ENCODE peak calls at places on chromosomes 5 and 9, in ten cellular contexts. P is AG04449; X is GM13976; G is GM12865; H is EL; A is NCI-H1417; K is NCI-H2227 treated with DMSO at 0.1 percent for 48 hours; T is OCI-LY7; D is activated effector memory CD4-positive, alpha-beta T cell treated with Interleukin-2 at 50 U/mL for 16 hours; M is activated T-cell treated with anti-CD3 and anti-CD28 coated beads for 48 hours. F is an unnamed sample.
A peak's percentile ranks its signal among the peaks of the same experiment; 100 is the strongest.

GRCh38 chr5:76790632-76791290 is 28.1 kb upstream of the F2RL1 start:
- DNase-seq in P (peak; percentile 91), X (no peak), G (peak; percentile 21), H (peak; percentile 95), A (no peak), K (no peak), T (no peak), D (peak; percentile 8), M (no peak), F (no peak)

GRCh38 chr9:123011878-123012528 is 21.5 kb upstream of the GPR21 start:
- DNase-seq in P (peak; percentile 9), X (no peak), G (no peak), H (no peak), A (no peak), K (no peak), T (no peak), D (no peak), M (no peak), F (no peak)

GRCh38 chr9:123414921-123415592 is 59.1 kb downstream of the CRB2 start:
- DNase-seq in P (no peak), X (no peak), G (no peak), H (no peak), A (no peak), K (no peak), T (no peak), D (no peak), M (no peak), F (no peak)

GRCh38 chr5:176447538-176447981 is 625 bp upstream of the FAF2 start:
- DNase-seq in P (no peak), X (no peak), G (no peak), H (no peak), A (no peak), K (no peak), T (no peak), D (no peak), M (no peak), F (no peak)

GRCh38 chr9:27260789-27261516 is 36.0 kb downstream of the EQTN start:
- DNase-seq in P (no peak), X (no peak), G (no peak), H (no peak), A (no peak), K (no peak), T (no peak), D (no peak), M (no peak), F (no peak)

GRCh38 chr5:150129813-150130492 is 25.7 kb downstream of the PDGFRB start:
- DNase-seq in P (no peak), X (peak; percentile 88), G (peak; percentile 71), H (peak; percentile 74), A (peak; percentile 47), K (peak; percentile 26), T (peak; percentile 53), D (peak; percentile 15), M (peak; percentile 43), F (peak; percentile 86)

GRCh38 chr5:72109625-72110024 is 2.4 kb downstream of the MAP1B start:
- DNase-seq in P (no peak), X (no peak), G (no peak), H (no peak), A (peak; percentile 82), K (peak; percentile 30), T (no peak), D (no peak), M (no peak), F (no peak)

GRCh38 chr9:131661954-131662621 is 77.8 kb downstream of the RAPGEF1 start:
- DNase-seq in P (no peak), X (no peak), G (peak; percentile 77), H (no peak), A (no peak), K (no peak), T (peak; percentile 65), D (peak; percentile 54), M (peak; percentile 67), F (peak; percentile 46)

GRCh38 chr5:72246954-72247442 is 73.0 kb downstream of the MRPS27 start:
- DNase-seq in P (no peak), X (no peak), G (no peak), H (peak; percentile 40), A (no peak), K (no peak), T (no peak), D (no peak), M (no peak), F (no peak)

GRCh38 chr9:114371986-114372917 is 15.5 kb downstream of the AKNA start:
- DNase-seq in P (no peak), X (peak; percentile 63), G (peak; percentile 60), H (peak; percentile 84), A (no peak), K (no peak), T (peak; percentile 81), D (peak; percentile 39), M (no peak), F (no peak)

GRCh38 chr5:157827429-157827828 is 31.5 kb downstream of the CLINT1 start:
- DNase-seq in P (no peak), X (no peak), G (no peak), H (peak; percentile 39), A (no peak), K (no peak), T (no peak), D (no peak), M (no peak), F (no peak)

GRCh38 chr5:151745071-151745705 is 13.2 kb downstream of the ATOX1 start:
- DNase-seq in P (no peak), X (no peak), G (peak; percentile 73), H (peak; percentile 94), A (no peak), K (no peak), T (no peak), D (peak; percentile 9), M (peak; percentile 20), F (no peak)

GRCh38 chr5:32760091-32760509 is 49.0 kb downstream of the NPR3 start:
- DNase-seq in P (peak; percentile 60), X (no peak), G (no peak), H (peak; percentile 87), A (no peak), K (no peak), T (no peak), D (no peak), M (no peak), F (no peak)

GRCh38 chr5:93782978-93783377 is 41.6 kb upstream of the POU5F2 start:
- DNase-seq in P (no peak), X (no peak), G (no peak), H (peak; percentile 7), A (no peak), K (no peak), T (no peak), D (no peak), M (no peak), F (no peak)

GRCh38 chr9:22815246-22815645 is 368.6 kb downstream of the DMRTA1 start:
- DNase-seq in P (no peak), X (no peak), G (peak; percentile 3), H (no peak), A (no peak), K (no peak), T (no peak), D (no peak), M (no peak), F (no peak)

GRCh38 chr5:62282951-62283446 is 23.0 kb upstream of the KIF2A start:
- DNase-seq in P (no peak), X (no peak), G (no peak), H (no peak), A (no peak), K (no peak), T (no peak), D (no peak), M (no peak), F (no peak)

GRCh38 chr9:33135086-33135958 is 31.8 kb downstream of the B4GALT1 start:
- DNase-seq in P (no peak), X (peak; percentile 41), G (no peak), H (no peak), A (no peak), K (no peak), T (no peak), D (no peak), M (no peak), F (no peak)

GRCh38 chr9:124855944-124856773 is 2.9 kb downstream of the WDR38 start:
- DNase-seq in P (no peak), X (no peak), G (peak; percentile 54), H (peak; percentile 58), A (no peak), K (no peak), T (peak; percentile 51), D (no peak), M (no peak), F (no peak)

GRCh38 chr5:6812800-6813731 is 99.8 kb downstream of the TENT4A start:
- DNase-seq in P (no peak), X (no peak), G (no peak), H (no peak), A (no peak), K (no peak), T (no peak), D (no peak), M (no peak), F (no peak)

GRCh38 chr5:146825033-146825432 is 53.5 kb downstream of the PPP2R2B start:
- DNase-seq in P (no peak), X (no peak), G (peak; percentile 17), H (peak; percentile 37), A (no peak), K (no peak), T (no peak), D (no peak), M (no peak), F (no peak)

GRCh38 chr9:124721109-124721850 is 49.8 kb downstream of the NR6A1 start:
- DNase-seq in P (no peak), X (no peak), G (no peak), H (peak; percentile 84), A (no peak), K (no peak), T (no peak), D (no peak), M (no peak), F (no peak)

GRCh38 chr9:112094240-112094639 is 80.9 kb downstream of the SUSD1 start:
- DNase-seq in P (no peak), X (no peak), G (no peak), H (no peak), A (no peak), K (no peak), T (no peak), D (no peak), M (no peak), F (no peak)

GRCh38 chr9:3179716-3180115 is 335.8 kb upstream of the PUM3 start:
- DNase-seq in P (no peak), X (no peak), G (no peak), H (no peak), A (no peak), K (no peak), T (no peak), D (no peak), M (no peak), F (no peak)

GRCh38 chr5:157535042-157535865 is 40.3 kb downstream of the ADAM19 start:
- DNase-seq in P (no peak), X (no peak), G (no peak), H (peak; percentile 59), A (no peak), K (no peak), T (no peak), D (no peak), M (no peak), F (no peak)

GRCh38 chr9:107389617-107390071 is 99.9 kb downstream of the KLF4 start:
- DNase-seq in P (peak; percentile 29), X (no peak), G (no peak), H (peak; percentile 8), A (no peak), K (no peak), T (no peak), D (no peak), M (no peak), F (no peak)

GRCh38 chr9:16680965-16681658 is 189.4 kb downstream of the BNC2 start:
- DNase-seq in P (no peak), X (no peak), G (no peak), H (peak; percentile 22), A (no peak), K (no peak), T (no peak), D (no peak), M (no peak), F (no peak)

GRCh38 chr5:138626333-138626944 is 51.2 kb upstream of the HSPA9 start:
- DNase-seq in P (no peak), X (no peak), G (no peak), H (peak; percentile 34), A (no peak), K (no peak), T (no peak), D (no peak), M (no peak), F (no peak)

GRCh38 chr9:126398403-126399058 is 71.9 kb downstream of the MVB12B start:
- DNase-seq in P (no peak), X (peak; percentile 87), G (peak; percentile 66), H (peak; percentile 43), A (peak; percentile 36), K (peak; percentile 52), T (peak; percentile 54), D (peak; percentile 61), M (peak; percentile 76), F (peak; percentile 83)